ENCODE peak calls at places on chromosomes 3 and 15, in eight cellular contexts. One of them, this sample, is unnamed.

GRCh38 chr15:63891079-63891762 is 57.5 kb upstream of the HERC1 start:
- DNase-seq in NCI-H69: peak
- DNase-seq in foreskin fibroblast: peak
- DNase-seq in M059J: peak
- DNase-seq in WTC11: peak
- DNase-seq in H54: peak
- DNase-seq in activated CD4-positive, alpha-beta memory T cell treated with anti-CD3 and anti-CD28 coated beads, Interleukin-2, amount 10 ng/mL, durations not matched to agents 7 days and 5 days: peak
- DNase-seq in CD4-positive, alpha-beta T cell: peak
- DNase-seq in this sample: peak

GRCh38 chr3:99867594-99868437 is 50.2 kb downstream of the CMSS1 start:
- DNase-seq in NCI-H69: peak
- DNase-seq in M059J: no peak
- DNase-seq in WTC11: no peak
- DNase-seq in H54: no peak
- DNase-seq in foreskin fibroblast: no peak
- DNase-seq in CD4-positive, alpha-beta T cell: no peak
- DNase-seq in activated CD4-positive, alpha-beta memory T cell treated with anti-CD3 and anti-CD28 coated beads, Interleukin-2, amount 10 ng/mL, durations not matched to agents 7 days and 5 days: no peak
- DNase-seq in this sample: no peak

GRCh38 chr15:66692808-66693596 is 9.0 kb upstream of the SMAD6 start:
- DNase-seq in M059J: no peak
- DNase-seq in NCI-H69: no peak
- DNase-seq in foreskin fibroblast: no peak
- DNase-seq in WTC11: no peak
- DNase-seq in CD4-positive, alpha-beta T cell: no peak
- DNase-seq in H54: no peak
- DNase-seq in activated CD4-positive, alpha-beta memory T cell treated with anti-CD3 and anti-CD28 coated beads, Interleukin-2, amount 10 ng/mL, durations not matched to agents 7 days and 5 days: peak
- DNase-seq in this sample: no peak

GRCh38 chr3:155805204-155805801 is 775 bp downstream of the C3orf33 start:
- DNase-seq in H54: no peak
- DNase-seq in foreskin fibroblast: peak
- DNase-seq in NCI-H69: peak
- DNase-seq in CD4-positive, alpha-beta T cell: no peak
- DNase-seq in M059J: peak
- DNase-seq in WTC11: no peak
- DNase-seq in activated CD4-positive, alpha-beta memory T cell treated with anti-CD3 and anti-CD28 coated beads, Interleukin-2, amount 10 ng/mL, durations not matched to agents 7 days and 5 days: peak
- DNase-seq in this sample: no peak

GRCh38 chr15:57537072-57537471 is 54.6 kb upstream of the MYZAP start:
- DNase-seq in M059J: peak
- DNase-seq in activated CD4-positive, alpha-beta memory T cell treated with anti-CD3 and anti-CD28 coated beads, Interleukin-2, amount 10 ng/mL, durations not matched to agents 7 days and 5 days: no peak
- DNase-seq in H54: peak
- DNase-seq in foreskin fibroblast: peak
- DNase-seq in NCI-H69: peak
- DNase-seq in CD4-positive, alpha-beta T cell: no peak
- DNase-seq in WTC11: no peak
- DNase-seq in this sample: no peak

GRCh38 chr3:139534444-139534812 is 5.1 kb downstream of the RBP1 start:
- DNase-seq in WTC11: no peak
- DNase-seq in M059J: peak
- DNase-seq in NCI-H69: peak
- DNase-seq in activated CD4-positive, alpha-beta memory T cell treated with anti-CD3 and anti-CD28 coated beads, Interleukin-2, amount 10 ng/mL, durations not matched to agents 7 days and 5 days: no peak
- DNase-seq in foreskin fibroblast: peak
- DNase-seq in CD4-positive, alpha-beta T cell: no peak
- DNase-seq in H54: peak
- DNase-seq in this sample: no peak

GRCh38 chr3:69460034-69460433 is 74.1 kb upstream of the FRMD4B start:
- DNase-seq in CD4-positive, alpha-beta T cell: no peak
- DNase-seq in M059J: peak
- DNase-seq in H54: no peak
- DNase-seq in NCI-H69: no peak
- DNase-seq in activated CD4-positive, alpha-beta memory T cell treated with anti-CD3 and anti-CD28 coated beads, Interleukin-2, amount 10 ng/mL, durations not matched to agents 7 days and 5 days: no peak
- DNase-seq in WTC11: no peak
- DNase-seq in foreskin fibroblast: no peak
- DNase-seq in this sample: no peak

GRCh38 chr3:16013563-16013962 is 160.9 kb upstream of the GALNT15 start:
- DNase-seq in H54: no peak
- DNase-seq in NCI-H69: no peak
- DNase-seq in CD4-positive, alpha-beta T cell: no peak
- DNase-seq in M059J: no peak
- DNase-seq in activated CD4-positive, alpha-beta memory T cell treated with anti-CD3 and anti-CD28 coated beads, Interleukin-2, amount 10 ng/mL, durations not matched to agents 7 days and 5 days: no peak
- DNase-seq in foreskin fibroblast: peak
- DNase-seq in WTC11: no peak
- DNase-seq in this sample: no peak

GRCh38 chr3:10733297-10733696 is 82.7 kb upstream of the SLC6A11 start:
- DNase-seq in foreskin fibroblast: no peak
- DNase-seq in WTC11: no peak
- DNase-seq in M059J: no peak
- DNase-seq in activated CD4-positive, alpha-beta memory T cell treated with anti-CD3 and anti-CD28 coated beads, Interleukin-2, amount 10 ng/mL, durations not matched to agents 7 days and 5 days: no peak
- DNase-seq in H54: no peak
- DNase-seq in NCI-H69: no peak
- DNase-seq in CD4-positive, alpha-beta T cell: no peak
- DNase-seq in this sample: no peak

GRCh38 chr15:67405208-67406191 is 115.4 kb upstream of the C15orf61 start:
- DNase-seq in CD4-positive, alpha-beta T cell: no peak
- DNase-seq in foreskin fibroblast: peak
- DNase-seq in WTC11: no peak
- DNase-seq in H54: peak
- DNase-seq in M059J: peak
- DNase-seq in NCI-H69: peak
- DNase-seq in activated CD4-positive, alpha-beta memory T cell treated with anti-CD3 and anti-CD28 coated beads, Interleukin-2, amount 10 ng/mL, durations not matched to agents 7 days and 5 days: no peak
- DNase-seq in this sample: no peak

GRCh38 chr3:56119575-56120349 is 348.5 kb downstream of the ERC2 start:
- DNase-seq in CD4-positive, alpha-beta T cell: no peak
- DNase-seq in foreskin fibroblast: peak
- DNase-seq in activated CD4-positive, alpha-beta memory T cell treated with anti-CD3 and anti-CD28 coated beads, Interleukin-2, amount 10 ng/mL, durations not matched to agents 7 days and 5 days: no peak
- DNase-seq in M059J: peak
- DNase-seq in NCI-H69: peak
- DNase-seq in WTC11: no peak
- DNase-seq in H54: no peak
- DNase-seq in this sample: no peak

GRCh38 chr3:59106085-59106629 is 56.3 kb upstream of the CFAP20DC start:
- DNase-seq in WTC11: no peak
- DNase-seq in M059J: peak
- DNase-seq in H54: no peak
- DNase-seq in NCI-H69: peak
- DNase-seq in activated CD4-positive, alpha-beta memory T cell treated with anti-CD3 and anti-CD28 coated beads, Interleukin-2, amount 10 ng/mL, durations not matched to agents 7 days and 5 days: no peak
- DNase-seq in foreskin fibroblast: no peak
- DNase-seq in CD4-positive, alpha-beta T cell: no peak
- DNase-seq in this sample: no peak

GRCh38 chr3:127204841-127205582 is 12.1 kb downstream of the PRR23E start:
- DNase-seq in NCI-H69: no peak
- DNase-seq in foreskin fibroblast: no peak
- DNase-seq in H54: no peak
- DNase-seq in CD4-positive, alpha-beta T cell: no peak
- DNase-seq in M059J: no peak
- DNase-seq in activated CD4-positive, alpha-beta memory T cell treated with anti-CD3 and anti-CD28 coated beads, Interleukin-2, amount 10 ng/mL, durations not matched to agents 7 days and 5 days: no peak
- DNase-seq in WTC11: no peak
- DNase-seq in this sample: no peak